ENCODE peak calls at places on chromosomes 2 and 18, in eight cellular contexts. M, L, B, Z, P, N, H and U are unnamed samples.

GRCh38 chr2:216572582-216573578 is 60.3 kb upstream of the IGFBP2 start:
- DNase-seq in P (peak), L (peak), Z (no peak), M (peak), N (peak), B (no peak), H (peak), U (peak)

GRCh38 chr2:53265900-53266299 is 501.7 kb upstream of the CHAC2 start:
- DNase-seq in Z (no peak), M (no peak), L (no peak), B (no peak), N (no peak), H (no peak), P (no peak), U (no peak)

GRCh38 chr2:190982263-190983034 is 31.5 kb downstream of the STAT1 start:
- DNase-seq in P (no peak), Z (no peak), H (no peak), L (no peak), N (no peak), M (no peak), B (no peak), U (no peak)

GRCh38 chr2:102337012-102337411 is 18.6 kb upstream of the IL18R1 start:
- DNase-seq in Z (no peak), H (peak), N (no peak), B (no peak), L (no peak), P (peak), M (no peak), U (no peak)

GRCh38 chr18:22674300-22674699 is 256.6 kb upstream of the CTAGE1 start:
- DNase-seq in Z (no peak), P (peak), N (no peak), L (no peak), H (peak), B (no peak), M (no peak), U (no peak)

GRCh38 chr2:62410015-62410453 is 96.0 kb downstream of the TMEM17 start:
- DNase-seq in P (no peak), Z (no peak), H (no peak), N (no peak), L (no peak), M (no peak), B (no peak), U (no peak)

GRCh38 chr18:49031511-49032188 is 80.9 kb upstream of the SMAD7 start:
- DNase-seq in M (no peak), H (no peak), B (no peak), L (peak), Z (peak), N (no peak), P (no peak), U (no peak)

GRCh38 chr2:205066081-205066480 is 520.8 kb downstream of the PARD3B start:
- DNase-seq in L (no peak), H (no peak), M (no peak), Z (no peak), P (no peak), N (no peak), B (no peak), U (no peak)

GRCh38 chr2:19547321-19547720 is 188.9 kb upstream of the OSR1 start:
- DNase-seq in H (peak), M (no peak), L (no peak), P (no peak), N (no peak), B (no peak), Z (no peak), U (no peak)

GRCh38 chr2:188931361-188931760 is 42.8 kb upstream of the COL3A1 start:
- DNase-seq in L (no peak), H (peak), B (no peak), P (no peak), N (no peak), Z (no peak), M (no peak), U (no peak)

GRCh38 chr2:30193104-30193681 is 38.1 kb upstream of the LBH start:
- DNase-seq in Z (no peak), N (no peak), M (no peak), H (peak), B (no peak), P (no peak), L (peak), U (no peak)

GRCh38 chr2:181810823-181811695 is 80.5 kb upstream of the ITPRID2 start:
- DNase-seq in M (no peak), B (peak), N (peak), H (peak), Z (peak), L (no peak), P (peak), U (no peak)

GRCh38 chr2:42239811-42240210 is 70.7 kb downstream of the EML4 start:
- DNase-seq in H (no peak), P (no peak), B (no peak), Z (no peak), M (no peak), L (no peak), N (no peak), U (no peak)

GRCh38 chr2:134391751-134392160 is 137.9 kb downstream of the MGAT5 start:
- DNase-seq in M (no peak), P (peak), Z (no peak), B (no peak), H (no peak), L (no peak), N (no peak), U (no peak)

GRCh38 chr2:159959136-159959535 is 103.3 kb downstream of the PLA2R1 start:
- DNase-seq in L (no peak), N (no peak), M (no peak), P (no peak), Z (no peak), B (no peak), H (no peak), U (no peak)

GRCh38 chr2:238439912-238440311 is 13.2 kb downstream of the ASB1 start:
- DNase-seq in P (no peak), L (no peak), B (no peak), N (no peak), Z (no peak), M (no peak), H (peak), U (no peak)

GRCh38 chr2:130785466-130786055 is 30.2 kb downstream of the AMER3 start:
- DNase-seq in P (no peak), B (no peak), N (no peak), M (no peak), L (no peak), H (no peak), Z (no peak), U (no peak)

GRCh38 chr2:200742426-200742825 is 69.3 kb upstream of the BZW1 start:
- DNase-seq in B (no peak), H (peak), L (no peak), M (peak), Z (no peak), N (no peak), P (no peak), U (peak)

GRCh38 chr2:74554821-74555531 is 456 bp downstream of the DOK1 start:
- DNase-seq in M (peak), N (no peak), B (no peak), L (peak), Z (peak), P (peak), H (peak), U (peak)

GRCh38 chr2:8046849-8047248 is 635.0 kb upstream of the ID2 start:
- DNase-seq in L (no peak), P (no peak), H (no peak), M (no peak), N (no peak), B (no peak), Z (no peak), U (no peak)

GRCh38 chr2:103789716-103790085 is 1027.9 kb downstream of the TMEM182 start:
- DNase-seq in H (no peak), Z (no peak), P (no peak), L (no peak), N (no peak), M (no peak), B (no peak), U (no peak)

GRCh38 chr2:135850811-135851668 is 14.1 kb upstream of the LCT start:
- DNase-seq in N (peak), H (no peak), M (no peak), P (no peak), B (no peak), Z (no peak), L (no peak), U (no peak)

GRCh38 chr2:208280933-208281332 is 14.9 kb downstream of the PIKFYVE start:
- DNase-seq in H (peak), B (no peak), N (no peak), M (no peak), Z (no peak), P (peak), L (no peak), U (no peak)

GRCh38 chr2:22897428-22897827 is 487.6 kb upstream of the KLHL29 start:
- DNase-seq in Z (no peak), N (no peak), B (no peak), H (no peak), L (no peak), P (no peak), M (no peak), U (no peak)

GRCh38 chr18:58310517-58310916 is 266.5 kb downstream of the NEDD4L start:
- DNase-seq in M (peak), Z (no peak), H (no peak), N (no peak), B (peak), L (no peak), P (no peak), U (no peak)

GRCh38 chr2:208147759-208148158 is 1.8 kb upstream of the CRYGB start:
- DNase-seq in M (no peak), B (no peak), N (no peak), P (no peak), H (no peak), L (no peak), Z (no peak), U (no peak)

GRCh38 chr2:212777020-212777491 is 238.5 kb upstream of the ERBB4 start:
- DNase-seq in H (peak), Z (peak), L (no peak), B (no peak), N (peak), P (peak), M (no peak), U (no peak)

GRCh38 chr2:138814123-138814883 is 34.1 kb upstream of the NXPH2 start:
- DNase-seq in N (peak), P (no peak), H (peak), Z (no peak), L (no peak), M (no peak), B (no peak), U (no peak)

GRCh38 chr2:41199320-41199719 is 747.4 kb upstream of the SLC8A1 start:
- DNase-seq in Z (no peak), M (no peak), L (no peak), P (no peak), B (no peak), N (no peak), H (no peak), U (no peak)

GRCh38 chr2:78707776-78708386 is 317.6 kb upstream of the REG3G start:
- DNase-seq in Z (no peak), P (no peak), L (no peak), M (no peak), B (no peak), H (no peak), N (no peak), U (no peak)

GRCh38 chr18:2178036-2178435 is 393.3 kb downstream of the METTL4 start:
- DNase-seq in P (no peak), M (no peak), Z (no peak), N (no peak), H (no peak), L (no peak), B (no peak), U (no peak)

GRCh38 chr2:65026640-65027464 is 29.4 kb upstream of the CEP68 start:
- DNase-seq in Z (no peak), M (no peak), N (no peak), H (no peak), B (no peak), L (no peak), P (no peak), U (no peak)

GRCh38 chr2:53498210-53498609 is 269.4 kb upstream of the CHAC2 start:
- DNase-seq in N (no peak), P (peak), M (no peak), L (no peak), Z (no peak), B (peak), H (peak), U (no peak)

GRCh38 chr2:82120120-82120519 is 1815.6 kb upstream of the LRRTM1 start:
- DNase-seq in P (no peak), Z (no peak), M (no peak), B (no peak), L (no peak), N (no peak), H (no peak), U (no peak)

DNA sequence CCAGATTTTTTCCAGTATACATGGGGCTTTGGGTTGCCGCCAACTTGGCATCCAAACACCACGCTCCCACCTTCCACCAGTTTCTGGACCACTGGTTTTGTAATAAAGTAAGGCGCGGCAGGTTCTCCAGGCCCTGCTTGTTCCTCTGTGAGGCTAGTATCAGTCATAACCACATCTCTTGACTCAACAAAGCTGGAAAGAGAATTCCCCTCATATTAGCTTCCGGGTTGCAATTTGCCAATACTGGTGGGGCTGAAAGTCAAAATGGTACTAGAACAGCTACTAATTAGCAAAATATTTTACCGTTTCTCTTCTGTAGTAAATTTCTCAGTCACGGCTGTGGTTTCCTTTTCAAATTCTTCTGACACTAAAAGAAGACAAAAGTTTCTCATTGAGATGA is 25.0 kb downstream of the TTN start:
- DNase-seq in N (no peak), L (no peak), P (no peak), Z (no peak), M (no peak), B (no peak), H (no peak), U (no peak)
- H3K4me3 ChIP-seq in N (no peak), L (no peak), P (no peak), Z (no peak), M (no peak), B (no peak), H (no peak), U (no peak)

GRCh38 chr2:28432362-28432761 is 39.7 kb downstream of the FOSL2 start:
- DNase-seq in H (no peak), N (no peak), B (no peak), Z (no peak), M (no peak), L (no peak), P (no peak), U (no peak)

GRCh38 chr2:28433215-28433614 is 40.6 kb downstream of the FOSL2 start:
- DNase-seq in P (no peak), M (no peak), H (no peak), N (no peak), B (no peak), Z (no peak), L (no peak), U (no peak)

GRCh38 chr2:28434600-28434989 is 41.9 kb downstream of the FOSL2 start:
- DNase-seq in Z (no peak), H (no peak), B (no peak), L (no peak), P (no peak), M (no peak), N (peak), U (no peak)

GRCh38 chr2:28435796-28436425 is 43.3 kb downstream of the FOSL2 start:
- DNase-seq in H (no peak), B (no peak), Z (no peak), N (no peak), P (no peak), M (no peak), L (no peak), U (no peak)

GRCh38 chr2:28433935-28434599 is 41.4 kb downstream of the FOSL2 start:
- DNase-seq in M (no peak), L (no peak), N (no peak), H (no peak), Z (no peak), B (no peak), P (no peak), U (no peak)
- H3K4me3 ChIP-seq in M (no peak), L (no peak), N (no peak), H (no peak), Z (no peak), B (no peak), P (no peak), U (no peak)

GRCh38 chr2:16612490-16612889 is 53.1 kb downstream of the CYRIA start:
- DNase-seq in L (no peak), N (no peak), H (no peak), B (no peak), P (no peak), M (no peak), Z (no peak), U (no peak)

GRCh38 chr2:16604236-16604635 is 61.4 kb downstream of the CYRIA start:
- DNase-seq in N (no peak), B (no peak), P (no peak), L (no peak), H (no peak), M (no peak), Z (no peak), U (no peak)

GRCh38 chr2:16607306-16607705 is 58.3 kb downstream of the CYRIA start:
- DNase-seq in N (no peak), Z (no peak), H (no peak), B (no peak), M (no peak), P (no peak), L (no peak), U (no peak)

GRCh38 chr2:16613475-16613874 is 52.2 kb downstream of the CYRIA start:
- DNase-seq in L (no peak), B (no peak), N (peak), M (no peak), P (peak), H (peak), Z (no peak), U (no peak)

DNA sequence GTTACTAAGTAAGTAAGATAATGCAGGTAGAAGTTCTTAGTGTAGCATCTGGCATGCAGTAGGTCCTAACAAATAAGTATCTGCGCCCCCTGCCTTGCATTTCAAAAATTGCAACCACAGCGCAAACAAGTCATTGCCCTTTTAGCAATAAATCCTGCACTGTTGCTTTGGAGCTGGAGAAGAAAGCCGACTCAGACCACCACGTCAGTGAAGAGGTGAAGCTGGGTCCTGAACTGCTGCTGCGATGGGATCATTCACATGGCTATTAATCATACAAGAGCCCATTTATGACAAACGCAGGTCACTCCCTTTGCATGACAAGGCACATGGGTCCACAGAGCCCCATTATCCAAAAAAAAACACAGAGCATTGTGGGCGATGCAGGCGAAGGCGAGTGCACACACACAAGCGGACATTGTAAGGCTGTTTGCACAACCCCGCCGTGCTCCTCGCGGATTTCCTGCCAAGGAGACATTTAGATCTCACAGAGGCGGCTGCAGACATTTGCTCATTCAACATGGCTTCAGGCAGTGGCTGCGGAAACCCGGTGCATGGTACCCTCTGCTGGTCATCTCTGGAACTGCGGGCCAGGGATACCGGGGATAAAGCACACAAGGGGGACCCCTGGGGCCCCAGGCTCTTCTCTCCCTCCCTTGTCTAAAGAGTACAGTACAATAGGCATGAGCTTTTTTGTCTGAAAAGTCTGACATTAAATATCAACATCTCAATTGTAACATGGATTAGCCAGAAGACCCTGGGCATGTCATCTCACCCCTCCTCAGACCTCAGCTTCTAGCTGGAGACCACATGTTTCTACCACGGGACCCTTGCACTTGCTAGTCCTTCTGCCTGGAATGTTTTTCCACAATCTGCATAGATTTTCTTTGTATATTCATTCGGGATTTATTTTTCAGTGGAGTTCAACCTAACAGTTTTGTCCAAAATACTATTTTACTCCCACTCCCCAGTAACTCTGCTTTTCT is 56.7 kb downstream of the CYRIA start:
- DNase-seq in B (peak), Z (peak), N (peak), H (peak), P (peak), L (peak), M (peak), U (peak)
- H3K4me3 ChIP-seq in B (peak), Z (peak), N (peak), H (peak), P (peak), L (no peak), M (peak), U (no peak)

DNA sequence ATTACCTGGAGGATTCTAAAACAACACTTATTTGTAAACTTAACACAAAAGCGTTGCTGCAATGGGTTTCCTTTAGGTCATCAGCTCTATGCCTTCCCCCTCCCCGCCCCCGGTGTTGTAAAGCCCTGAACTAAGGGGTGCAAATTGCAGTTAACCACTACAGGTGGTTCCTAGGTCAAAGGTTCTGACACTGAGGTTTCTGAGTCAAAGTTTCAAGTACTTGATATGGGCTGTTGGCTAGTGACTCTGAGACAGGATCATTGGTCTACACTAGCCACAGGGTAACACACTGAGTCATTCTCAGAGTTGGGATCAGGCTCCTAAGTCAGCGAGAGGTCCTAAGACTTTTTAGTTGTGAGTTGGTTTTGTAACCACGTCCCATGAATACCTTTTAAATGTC is 15.4 kb downstream of the IL1B start:
- DNase-seq in M (no peak), P (no peak), N (no peak), H (no peak), Z (no peak), B (no peak), L (no peak), U (no peak)
- H3K4me3 ChIP-seq in M (no peak), P (no peak), N (no peak), H (no peak), Z (no peak), B (no peak), L (no peak), U (no peak)

GRCh38 chr2:215414674-215415073 is 21.2 kb downstream of the FN1 start:
- DNase-seq in B (no peak), N (no peak), L (no peak), H (no peak), M (no peak), Z (no peak), P (no peak), U (no peak)

GRCh38 chr2:215411941-215412743 is 23.7 kb downstream of the FN1 start:
- DNase-seq in P (no peak), Z (no peak), L (no peak), B (no peak), N (no peak), M (no peak), H (peak), U (no peak)

GRCh38 chr2:215415218-215415617 is 20.6 kb downstream of the FN1 start:
- DNase-seq in H (no peak), M (no peak), B (no peak), Z (no peak), P (no peak), N (no peak), L (no peak), U (no peak)

GRCh38 chr2:215413974-215414373 is 21.9 kb downstream of the FN1 start:
- DNase-seq in B (no peak), M (no peak), Z (no peak), N (no peak), P (no peak), H (no peak), L (no peak), U (no peak)

DNA sequence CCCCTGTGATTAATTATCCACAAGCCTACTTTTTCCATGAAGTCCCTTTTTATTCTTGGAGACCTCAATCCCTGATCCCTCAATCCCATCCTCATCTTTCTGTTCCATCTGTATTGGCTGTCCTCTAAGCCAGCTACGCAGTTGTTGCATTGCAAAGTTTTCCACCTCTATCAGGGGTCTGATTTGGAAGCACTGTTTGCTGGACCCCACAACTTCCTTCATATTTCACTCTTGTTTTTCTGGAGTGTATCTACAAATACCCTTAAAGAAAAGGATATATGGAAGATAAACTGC is 22.4 kb downstream of the FN1 start:
- DNase-seq in M (no peak), B (no peak), H (no peak), L (no peak), Z (no peak), N (no peak), P (no peak), U (no peak)
- H3K4me3 ChIP-seq in M (no peak), B (no peak), H (no peak), L (no peak), Z (no peak), N (no peak), P (no peak), U (no peak)